ENCODE peak calls at places on chromosomes 11 and 22, in five cellular contexts. One of them, this sample, is unnamed. For H3K27me3, the result is how much of the 10 kb centered on the place peaks cover.

GRCh38 chr11:44453213-44453612 is 112.2 kb upstream of the CD82 start:
- DNase-seq in HCT116: no peak
- DNase-seq in astrocyte: no peak
- DNase-seq in Peyer's patch: no peak
- DNase-seq in bronchial epithelial cell: no peak
- DNase-seq in this sample: no peak

GRCh38 chr11:27648840-27649239 is 51.4 kb downstream of the BDNF start:
- DNase-seq in HCT116: no peak
- DNase-seq in bronchial epithelial cell: no peak
- DNase-seq in astrocyte: no peak
- DNase-seq in Peyer's patch: no peak
- DNase-seq in this sample: no peak

GRCh38 chr11:63573881-63574855 is 11.0 kb upstream of the PLAAT2 start:
- DNase-seq in HCT116: no peak
- DNase-seq in bronchial epithelial cell: peak
- DNase-seq in Peyer's patch: peak
- DNase-seq in astrocyte: peak
- DNase-seq in this sample: peak

GRCh38 chr11:45663486-45664375 is 1.7 kb downstream of the CHST1 start:
- DNase-seq in bronchial epithelial cell: peak
- DNase-seq in Peyer's patch: no peak
- DNase-seq in astrocyte: no peak
- DNase-seq in HCT116: no peak
- DNase-seq in this sample: no peak

GRCh38 chr11:88739524-88739923 is 326.3 kb downstream of the GRM5 start:
- DNase-seq in bronchial epithelial cell: no peak
- DNase-seq in Peyer's patch: no peak
- DNase-seq in astrocyte: no peak
- DNase-seq in HCT116: no peak
- DNase-seq in this sample: no peak

GRCh38 chr22:20432244-20432686 is 5.4 kb downstream of the SCARF2 start:
- DNase-seq in Peyer's patch: no peak
- DNase-seq in HCT116: no peak
- DNase-seq in astrocyte: no peak
- DNase-seq in bronchial epithelial cell: no peak
- DNase-seq in this sample: no peak

GRCh38 chr11:86816251-86816726 is 15.9 kb downstream of the PRSS23 start:
- DNase-seq in Peyer's patch: no peak
- DNase-seq in HCT116: no peak
- DNase-seq in bronchial epithelial cell: peak
- DNase-seq in astrocyte: peak
- DNase-seq in this sample: no peak

GRCh38 chr11:65355013-65355775 is 643 bp downstream of the TIGD3 start:
- DNase-seq in astrocyte: no peak
- DNase-seq in Peyer's patch: peak
- DNase-seq in bronchial epithelial cell: no peak
- DNase-seq in HCT116: no peak
- DNase-seq in this sample: peak

GRCh38 chr22:25085930-25086901 is 113.4 kb upstream of the CRYBB3 start:
- DNase-seq in bronchial epithelial cell: no peak
- DNase-seq in HCT116: no peak
- DNase-seq in Peyer's patch: no peak
- DNase-seq in astrocyte: peak
- DNase-seq in this sample: no peak

GRCh38 chr11:32838505-32839274 is 9.0 kb downstream of the PRRG4 start:
- DNase-seq in bronchial epithelial cell: peak
- DNase-seq in HCT116: no peak
- DNase-seq in astrocyte: no peak
- DNase-seq in Peyer's patch: no peak
- DNase-seq in this sample: no peak

GRCh38 chr11:74636633-74637184 is 44.3 kb downstream of the POLD3 start:
- DNase-seq in bronchial epithelial cell: peak
- DNase-seq in HCT116: peak
- DNase-seq in astrocyte: peak
- DNase-seq in Peyer's patch: no peak
- DNase-seq in this sample: no peak

GRCh38 chr11:92801685-92802084 is 167.8 kb upstream of the MTNR1B start:
- DNase-seq in HCT116: no peak
- DNase-seq in astrocyte: no peak
- DNase-seq in bronchial epithelial cell: no peak
- DNase-seq in Peyer's patch: no peak
- DNase-seq in this sample: no peak

GRCh38 chr11:86249307-86250098 is 5.0 kb downstream of the EED start:
- DNase-seq in Peyer's patch: no peak
- DNase-seq in astrocyte: no peak
- DNase-seq in bronchial epithelial cell: no peak
- DNase-seq in HCT116: no peak
- DNase-seq in this sample: no peak

GRCh38 chr11:34564807-34565241 is 51.2 kb upstream of the ELF5 start:
- DNase-seq in bronchial epithelial cell: no peak
- DNase-seq in HCT116: no peak
- DNase-seq in astrocyte: no peak
- DNase-seq in Peyer's patch: no peak
- DNase-seq in this sample: no peak

GRCh38 chr11:2644844-2645778 is 54.7 kb downstream of the KCNQ1OT1 start:
- DNase-seq in HCT116: no peak
- DNase-seq in astrocyte: no peak
- DNase-seq in Peyer's patch: no peak
- DNase-seq in bronchial epithelial cell: no peak
- DNase-seq in this sample: no peak

GRCh38 chr11:75938543-75938942 is 123.5 kb downstream of the UVRAG start:
- DNase-seq in astrocyte: peak
- DNase-seq in bronchial epithelial cell: peak
- DNase-seq in HCT116: no peak
- DNase-seq in Peyer's patch: no peak
- DNase-seq in this sample: no peak

GRCh38 chr11:20668844-20669832 is at the start of gene NELL1:
- DNase-seq in bronchial epithelial cell: no peak
- DNase-seq in Peyer's patch: no peak
- DNase-seq in astrocyte: no peak
- DNase-seq in HCT116: no peak
- DNase-seq in this sample: no peak

GRCh38 chr11:69984457-69985261 is 93.5 kb upstream of the ANO1 start:
- DNase-seq in Peyer's patch: no peak
- DNase-seq in astrocyte: no peak
- DNase-seq in bronchial epithelial cell: no peak
- DNase-seq in HCT116: no peak
- DNase-seq in this sample: no peak

GRCh38 chr11:44992774-44993173 is 42.1 kb upstream of the TP53I11 start:
- DNase-seq in bronchial epithelial cell: no peak
- DNase-seq in Peyer's patch: no peak
- DNase-seq in HCT116: no peak
- DNase-seq in astrocyte: no peak
- DNase-seq in this sample: no peak

GRCh38 chr11:72528121-72528520 is 93.8 kb upstream of the CLPB start:
- DNase-seq in bronchial epithelial cell: no peak
- DNase-seq in HCT116: no peak
- DNase-seq in astrocyte: peak
- DNase-seq in Peyer's patch: no peak
- DNase-seq in this sample: no peak

GRCh38 chr22:46748948-46749681 is 11.1 kb upstream of the CERK start:
- DNase-seq in HCT116: no peak
- DNase-seq in astrocyte: peak
- DNase-seq in bronchial epithelial cell: peak
- DNase-seq in Peyer's patch: peak
- DNase-seq in this sample: no peak

GRCh38 chr22:36366291-36366708 is 21.5 kb downstream of the MYH9 start:
- DNase-seq in bronchial epithelial cell: peak
- DNase-seq in Peyer's patch: no peak
- DNase-seq in astrocyte: no peak
- DNase-seq in HCT116: no peak
- DNase-seq in this sample: no peak

GRCh38 chr11:78168539-78169477 is 19.6 kb downstream of the KCTD21 start:
- DNase-seq in bronchial epithelial cell: no peak
- DNase-seq in HCT116: no peak
- DNase-seq in Peyer's patch: no peak
- DNase-seq in astrocyte: peak
- DNase-seq in this sample: no peak

GRCh38 chr11:110184974-110185597 is 91.9 kb downstream of the ZC3H12C start:
- DNase-seq in HCT116: peak
- DNase-seq in Peyer's patch: no peak
- DNase-seq in bronchial epithelial cell: peak
- DNase-seq in astrocyte: peak
- DNase-seq in this sample: peak

GRCh38 chr11:67304511-67305113 is 1.3 kb downstream of the SSH3 start:
- DNase-seq in bronchial epithelial cell: no peak
- DNase-seq in Peyer's patch: no peak
- DNase-seq in HCT116: no peak
- DNase-seq in astrocyte: no peak
- DNase-seq in this sample: no peak

GRCh38 chr11:44623716-44624491 is 58.4 kb downstream of the CD82 start:
- DNase-seq in Peyer's patch: peak
- DNase-seq in bronchial epithelial cell: no peak
- DNase-seq in astrocyte: peak
- DNase-seq in HCT116: no peak
- DNase-seq in this sample: peak

GRCh38 chr11:61488651-61489291 is 19.8 kb upstream of the LRRC10B start:
- DNase-seq in bronchial epithelial cell: no peak
- DNase-seq in astrocyte: no peak
- DNase-seq in HCT116: no peak
- DNase-seq in Peyer's patch: no peak
- DNase-seq in this sample: peak

GRCh38 chr11:102187416-102188125 is 77.3 kb downstream of the YAP1 start:
- DNase-seq in Peyer's patch: no peak
- DNase-seq in astrocyte: no peak
- DNase-seq in HCT116: no peak
- DNase-seq in bronchial epithelial cell: no peak
- DNase-seq in this sample: no peak

GRCh38 chr11:126594921-126595367 is 239.5 kb downstream of the ST3GAL4 start:
- DNase-seq in Peyer's patch: no peak
- DNase-seq in bronchial epithelial cell: no peak
- DNase-seq in HCT116: no peak
- DNase-seq in astrocyte: no peak
- DNase-seq in this sample: no peak

GRCh38 chr11:61362542-61362875 is 335 bp downstream of the TMEM138 start:
- DNase-seq in HCT116: no peak
- DNase-seq in Peyer's patch: no peak
- DNase-seq in bronchial epithelial cell: no peak
- DNase-seq in astrocyte: peak
- DNase-seq in this sample: no peak

GRCh38 chr22:17774206-17774927 is at the start of gene BID:
- DNase-seq in bronchial epithelial cell: no peak
- DNase-seq in Peyer's patch: peak
- DNase-seq in astrocyte: no peak
- DNase-seq in HCT116: no peak
- DNase-seq in this sample: no peak

GRCh38 chr11:126212089-126212660 is 593 bp downstream of the FAM118B start:
- DNase-seq in Peyer's patch: no peak
- DNase-seq in bronchial epithelial cell: no peak
- DNase-seq in HCT116: no peak
- DNase-seq in astrocyte: no peak
- DNase-seq in this sample: no peak

GRCh38 chr22:42615092-42615859 is 593 bp upstream of the POLDIP3 start:
- DNase-seq in bronchial epithelial cell: peak
- DNase-seq in HCT116: peak
- DNase-seq in astrocyte: peak
- DNase-seq in Peyer's patch: peak
- DNase-seq in this sample: peak
- H3K4me3 ChIP-seq in bronchial epithelial cell: peak
- H3K4me3 ChIP-seq in HCT116: peak
- H3K4me3 ChIP-seq in astrocyte: peak
- H3K4me3 ChIP-seq in Peyer's patch: peak
- H3K4me3 ChIP-seq in this sample: no peak

DNA sequence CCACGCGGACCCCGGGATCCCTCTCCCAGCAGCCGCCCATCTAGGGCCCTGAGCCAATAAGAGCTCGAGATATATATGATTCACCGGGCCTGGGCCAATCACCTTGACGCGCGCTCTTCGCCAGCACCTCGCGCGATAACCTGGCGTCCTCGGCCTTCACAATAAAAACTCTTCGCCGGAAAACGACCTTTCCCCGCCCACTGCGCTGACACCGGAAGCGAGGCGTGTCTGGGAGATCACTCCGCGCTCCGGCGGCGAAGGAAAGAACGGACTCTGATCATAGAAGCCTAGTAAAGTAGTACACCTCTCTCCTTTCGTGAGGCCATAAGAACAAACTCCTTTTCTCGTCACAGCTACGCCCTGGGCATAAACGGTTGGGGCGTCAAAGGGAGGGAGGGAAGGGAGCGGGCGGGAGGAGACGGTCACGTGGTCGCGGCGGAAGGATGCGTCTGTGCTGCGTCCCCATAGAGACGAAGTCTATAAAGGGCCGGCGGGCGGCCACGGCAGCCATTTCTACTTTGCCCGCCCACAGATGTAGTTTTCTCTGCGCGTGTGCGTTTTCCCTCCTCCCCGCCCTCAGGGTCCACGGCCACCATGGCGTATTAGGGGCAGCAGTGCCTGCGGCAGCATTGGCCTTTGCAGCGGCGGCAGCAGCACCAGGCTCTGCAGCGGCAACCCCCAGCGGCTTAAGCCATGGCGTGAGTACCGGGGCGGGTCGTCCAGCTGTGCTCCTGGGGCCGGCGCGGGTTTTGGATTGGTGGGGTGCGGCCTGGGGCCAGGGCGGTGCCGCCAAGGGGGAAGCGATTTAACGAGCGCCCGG is at the start of gene ATF4:
- DNase-seq in bronchial epithelial cell: peak
- DNase-seq in HCT116: peak
- DNase-seq in astrocyte: peak
- DNase-seq in Peyer's patch: peak
- DNase-seq in this sample: peak
- TF ChIP-seq CTCF in bronchial epithelial cell: no peak
- TF ChIP-seq CTCF in HCT116: no peak
- TF ChIP-seq CTCF in astrocyte: no peak
- TF ChIP-seq CTCF in Peyer's patch: no peak
- TF ChIP-seq CTCF in this sample: no peak

DNA sequence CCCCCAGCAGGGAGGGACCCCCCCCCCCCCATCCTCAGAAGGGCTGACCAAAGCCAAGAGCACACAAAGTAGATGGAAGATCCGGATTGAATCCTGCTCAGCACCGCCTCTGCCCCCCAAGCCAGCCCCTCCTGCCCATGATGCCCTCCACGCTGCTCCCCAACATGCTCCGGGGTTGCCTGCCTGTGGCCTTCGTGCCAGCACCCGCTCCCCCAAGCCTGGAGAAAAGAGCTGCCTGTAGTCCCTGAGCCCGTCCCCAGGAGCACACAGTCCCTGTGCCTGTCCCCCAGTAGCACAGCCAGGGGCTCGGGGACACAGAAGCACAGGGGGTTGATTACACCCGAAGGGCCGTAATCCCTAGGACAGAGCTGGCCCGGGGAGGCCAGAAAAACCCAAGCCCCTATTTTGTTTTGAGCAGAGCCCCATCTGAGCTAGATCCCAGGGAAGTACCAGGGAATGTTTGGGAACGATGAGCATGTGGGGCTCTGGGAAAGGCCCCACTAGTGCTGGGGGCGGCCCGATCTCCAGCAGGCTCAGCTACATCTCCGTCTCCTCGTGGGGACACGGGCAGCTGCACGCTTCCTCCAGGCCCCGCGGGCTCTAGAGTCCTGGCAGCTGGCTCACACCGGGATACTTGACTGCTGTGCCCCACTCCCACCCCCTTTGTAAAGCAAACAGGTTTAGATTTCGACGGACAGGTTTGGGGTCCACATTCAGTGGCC is 66.7 kb downstream of the PHF21B start:
- DNase-seq in Peyer's patch: no peak
- DNase-seq in HCT116: no peak
- DNase-seq in bronchial epithelial cell: no peak
- DNase-seq in astrocyte: no peak
- DNase-seq in this sample: no peak
- H3K27me3 ChIP-seq in Peyer's patch: under half
- H3K27me3 ChIP-seq in HCT116: under half
- H3K27me3 ChIP-seq in bronchial epithelial cell: under half
- H3K27me3 ChIP-seq in astrocyte: under half
- H3K27me3 ChIP-seq in this sample: under half

GRCh38 chr22:23565942-23566715 is 14.0 kb downstream of the IGLL1 start:
- DNase-seq in HCT116: no peak
- DNase-seq in bronchial epithelial cell: no peak
- DNase-seq in Peyer's patch: no peak
- DNase-seq in astrocyte: no peak
- DNase-seq in this sample: peak
- H3K4me3 ChIP-seq in HCT116: no peak
- H3K4me3 ChIP-seq in bronchial epithelial cell: no peak
- H3K4me3 ChIP-seq in Peyer's patch: peak
- H3K4me3 ChIP-seq in astrocyte: no peak
- H3K4me3 ChIP-seq in this sample: peak

This sample was measured in pancreas.